ENCODE peak calls at places on chromosomes 11 and 22, in seven cellular contexts. Z, N, X, C, Q, H and I are unnamed samples.

GRCh38 chr11:32173435-32173834 is 82.6 kb downstream of the RCN1 start:
- DNase-seq in X (peak; percentile 48), Q (peak; percentile 27), H (no peak), Z (peak; percentile 87), N (peak; percentile 88), C (peak; percentile 86), I (peak; percentile 80)

GRCh38 chr11:65920035-65920802 is 993 bp downstream of the DRAP1 start:
- DNase-seq in C (no peak), H (no peak), N (no peak), Q (no peak), X (no peak), Z (peak; percentile 44), I (no peak)

GRCh38 chr11:121514401-121514981 is 61.7 kb upstream of the SORL1-AS1 start:
- DNase-seq in X (no peak), Q (no peak), Z (no peak), C (peak; percentile 36), H (no peak), N (no peak), I (no peak)

GRCh38 chr11:64923944-64924909 is at the start of gene PPP2R5B:
- DNase-seq in Z (peak; percentile 98), N (peak; percentile 94), X (peak; percentile 97), Q (peak; percentile 93), C (peak; percentile 93), H (peak; percentile 90), I (peak; percentile 96)

GRCh38 chr11:9735236-9735635 is 71.4 kb downstream of the SWAP70 start:
- DNase-seq in Z (no peak), Q (no peak), H (no peak), N (no peak), X (no peak), C (no peak), I (no peak)

GRCh38 chr11:110747531-110747930 is 35.3 kb upstream of the ARHGAP20 start:
- DNase-seq in Z (no peak), X (no peak), Q (no peak), H (no peak), N (no peak), C (no peak), I (no peak)

GRCh38 chr11:6612816-6613136 is 760 bp upstream of the TAF10 start:
- DNase-seq in X (peak; percentile 39), N (peak; percentile 81), Z (no peak), Q (no peak), H (no peak), C (peak; percentile 64), I (no peak)

GRCh38 chr11:26571861-26572654 is at the start of gene MUC15:
- DNase-seq in Z (no peak), C (no peak), Q (no peak), X (no peak), N (peak; percentile 28), H (no peak), I (no peak)

GRCh38 chr11:67542169-67542568 is 18.9 kb upstream of the CABP2 start:
- DNase-seq in N (no peak), Q (no peak), C (no peak), H (no peak), Z (no peak), X (no peak), I (no peak)

GRCh38 chr11:2691991-2692841 is 7.6 kb downstream of the KCNQ1OT1 start:
- DNase-seq in C (peak; percentile 61), Q (no peak), N (peak; percentile 67), H (peak; percentile 45), X (no peak), Z (no peak), I (no peak)

GRCh38 chr11:126332221-126332711 is 23.2 kb upstream of the ST3GAL4 start:
- DNase-seq in N (no peak), H (no peak), C (no peak), X (peak; percentile 57), Q (no peak), Z (peak; percentile 96), I (no peak)

GRCh38 chr11:7632211-7632610 is 41.1 kb downstream of the CYB5R2 start:
- DNase-seq in H (no peak), Z (no peak), C (no peak), Q (no peak), X (no peak), N (no peak), I (no peak)

GRCh38 chr11:87252869-87253268 is 215.1 kb downstream of the TMEM135 start:
- DNase-seq in N (no peak), Q (no peak), H (no peak), Z (peak; percentile 44), X (no peak), C (no peak), I (no peak)

DNA sequence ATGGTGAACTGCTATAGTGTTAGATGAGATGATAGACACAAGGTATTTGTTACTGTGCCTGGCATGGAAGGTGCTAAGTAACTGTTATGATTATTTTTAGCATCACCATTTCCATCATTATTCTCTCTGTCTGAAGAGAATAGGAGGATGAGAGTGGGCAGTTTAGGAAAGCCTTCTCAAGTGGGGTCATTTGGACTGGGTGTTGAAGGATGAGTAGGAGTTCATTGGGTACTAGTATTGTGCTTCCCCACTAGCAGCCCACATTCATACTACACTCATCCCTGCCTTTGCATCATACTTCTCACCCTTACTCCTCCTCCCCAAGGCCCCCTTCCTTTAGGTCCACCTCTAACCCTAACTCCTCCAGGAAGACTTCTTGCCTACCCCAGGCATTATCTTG is 20.6 kb downstream of the MYEOV start:
- DNase-seq in N (no peak), Q (no peak), X (no peak), C (no peak), H (no peak), Z (no peak), I (no peak)
- H3K27ac ChIP-seq in N (no peak overlapping the region), Q (no peak overlapping the region), X (no peak overlapping the region), C (no peak overlapping the region), H (no peak overlapping the region), Z (no peak overlapping the region), I (no peak overlapping the region)

GRCh38 chr22:20058989-20059770 is 20.9 kb upstream of the DGCR8 start:
- DNase-seq in H (no peak), X (no peak), Z (no peak), C (no peak), N (no peak), Q (no peak), I (no peak)
- TF ChIP-seq EZH2phosphoT487 in H (no peak), X (no peak), Z (no peak), C (no peak), N (no peak), Q (no peak), I (no peak)

GRCh38 chr11:15072551-15073143 is 746 bp upstream of the CALCB start:
- DNase-seq in N (no peak), C (no peak), H (no peak), Z (no peak), X (peak; percentile 8), Q (no peak), I (no peak)
- H3K4me1 ChIP-seq in N (peaks cover 9% of the 10 kb centered on the region), C (no peaks in the 10 kb centered on the region), H (no peaks in the 10 kb centered on the region), Z (peaks cover 11% of the 10 kb centered on the region), X (peaks cover 15% of the 10 kb centered on the region), Q (peaks cover 6% of the 10 kb centered on the region), I (peaks cover 17% of the 10 kb centered on the region)

DNA sequence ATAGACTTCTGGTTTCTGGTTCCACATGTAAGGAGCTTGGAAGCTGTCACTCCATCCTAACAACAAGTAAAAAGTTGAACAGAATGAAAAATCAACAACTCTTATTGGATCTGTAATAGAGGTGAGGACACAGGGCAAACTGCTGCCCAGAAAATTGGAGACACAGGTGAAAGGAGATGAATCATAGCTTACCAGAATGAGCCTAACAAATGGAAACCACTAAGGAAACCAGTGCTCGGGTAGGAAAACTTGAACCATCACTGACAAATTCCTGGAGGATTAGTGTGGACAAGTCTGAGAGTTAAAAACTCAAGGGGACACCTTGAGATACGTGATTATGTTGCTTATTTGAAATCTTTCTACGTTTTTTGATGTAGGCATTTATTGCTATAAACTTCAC is 52.1 kb downstream of the GDPD4 start:
- DNase-seq in Q (no peak), N (no peak), C (no peak), X (no peak), H (no peak), Z (peak; percentile 43), I (no peak)
- H3K27ac ChIP-seq in Q (no peak overlapping the region), N (no peak overlapping the region), C (no peak overlapping the region), X (no peak overlapping the region), H (no peak overlapping the region), Z (no peak overlapping the region), I (no peak overlapping the region)